ENCODE peak calls at places on chromosomes 4 and X, in eight cellular contexts. X, E, C, H, R, U, O and J are unnamed samples.

GRCh38 chr4:77582151-77582550 is 23.5 kb upstream of the CXCL13 start:
- DNase-seq in X (no peak), H (no peak), E (no peak), O (no peak), R (no peak), C (no peak), U (no peak), J (no peak)

GRCh38 chr4:2064276-2064991 is 5.3 kb downstream of the NAT8L start:
- DNase-seq in U (no peak), R (no peak), O (no peak), E (peak), H (peak), X (no peak), C (no peak), J (no peak)

GRCh38 chr4:46386570-46386969 is 3.4 kb downstream of the GABRA2 start:
- DNase-seq in C (no peak), U (no peak), E (no peak), H (no peak), X (no peak), O (no peak), R (no peak), J (no peak)

GRCh38 chr4:123340381-123340701 is 56.3 kb upstream of the SPRY1 start:
- DNase-seq in H (no peak), U (peak), C (no peak), X (no peak), O (no peak), E (no peak), R (no peak), J (peak)

GRCh38 chr4:148044889-148045352 is 313.0 kb downstream of the ARHGAP10 start:
- DNase-seq in U (no peak), C (no peak), X (no peak), R (no peak), O (peak), H (no peak), E (no peak), J (no peak)

GRCh38 chr4:138911903-138912713 is 103.5 kb upstream of the NOCT start:
- DNase-seq in R (peak), C (no peak), U (no peak), X (no peak), E (peak), O (no peak), H (peak), J (no peak)

GRCh38 chr4:40305329-40306193 is 29.6 kb upstream of the CHRNA9 start:
- DNase-seq in O (no peak), H (peak), X (no peak), C (no peak), U (no peak), E (no peak), R (no peak), J (no peak)

GRCh38 chrX:53261573-53261972 is 19.8 kb downstream of the IQSEC2 start:
- DNase-seq in H (no peak), E (no peak), U (no peak), X (no peak), R (no peak), C (no peak), O (no peak), J (no peak)

GRCh38 chr4:123443401-123444297 is 47.1 kb downstream of the SPRY1 start:
- DNase-seq in H (peak), U (no peak), R (no peak), E (no peak), O (no peak), C (no peak), X (no peak), J (no peak)

GRCh38 chrX:71118032-71118984 is at the start of gene MED12:
- DNase-seq in U (no peak), C (peak), R (peak), H (peak), O (peak), X (peak), E (peak), J (peak)

GRCh38 chrX:5388087-5388486 is 840.6 kb downstream of the NLGN4X start:
- DNase-seq in C (no peak), U (no peak), E (no peak), X (no peak), R (no peak), O (no peak), H (no peak), J (no peak)

GRCh38 chr4:8355864-8356565 is 84.5 kb downstream of the ACOX3 start:
- DNase-seq in U (no peak), H (no peak), E (no peak), O (no peak), X (no peak), R (no peak), C (peak), J (no peak)

GRCh38 chrX:78759081-78759480 is 11.6 kb downstream of the LPAR4 start:
- DNase-seq in X (no peak), E (no peak), O (no peak), H (no peak), R (no peak), U (no peak), C (no peak), J (no peak)

GRCh38 chr4:5710962-5711478 is at the start of gene EVC:
- DNase-seq in C (peak), X (peak), O (no peak), R (peak), E (peak), U (no peak), H (peak), J (peak)
- TF ChIP-seq POLR2A in C (no peak), X (no peak), O (peak), R (peak), E (no peak), U (no peak), H (no peak), J (peak)

GRCh38 chrX:21940356-21940829 is at the start of gene SMS:
- DNase-seq in X (peak), R (peak), H (peak), E (peak), O (peak), C (peak), U (no peak), J (no peak)
- TF ChIP-seq POLR2A in X (peak), R (peak), H (peak), E (peak), O (peak), C (no peak), U (peak), J (peak)

DNA sequence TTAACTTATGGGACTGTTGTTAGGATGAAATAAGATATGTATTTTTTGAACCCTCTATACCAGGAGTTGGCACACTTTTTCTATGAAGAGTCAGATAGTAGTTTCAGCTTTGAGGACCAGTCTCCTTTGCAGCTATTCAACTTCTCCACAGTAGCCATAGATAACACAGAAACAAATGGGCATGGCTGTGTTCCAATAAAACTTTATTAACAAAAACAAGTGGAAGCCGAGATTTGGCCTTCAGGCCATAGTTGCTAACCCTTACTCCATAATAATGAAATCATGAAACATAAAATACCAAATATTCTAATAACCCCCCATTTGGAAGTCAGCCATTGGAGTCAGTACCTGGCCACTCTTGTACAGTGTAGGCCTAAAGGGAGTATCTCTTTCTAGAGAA is 30.6 kb downstream of the ARX start:
- DNase-seq in O (no peak), C (no peak), U (no peak), X (no peak), E (no peak), H (no peak), R (no peak), J (no peak)
- TF ChIP-seq POLR2A in O (no peak), C (no peak), U (no peak), X (no peak), E (no peak), H (no peak), R (no peak), J (no peak)

GRCh38 chrX:39201305-39201990 is 400.2 kb downstream of the MID1IP1 start:
- DNase-seq in E (no peak), C (no peak), U (no peak), R (no peak), O (no peak), X (no peak), H (no peak), J (no peak)
- TF ChIP-seq POLR2A in E (no peak), C (no peak), U (no peak), R (no peak), O (no peak), X (no peak), H (no peak), J (no peak)